ENCODE peak calls at places on chromosomes 3 and 15, in seven cellular contexts. T, Z, F, V, R, K and G are unnamed samples.

GRCh38 chr3:183252973-183253363 is at the start of gene B3GNT5:
- DNase-seq in T (no peak), Z (no peak), F (no peak), V (peak; percentile 67), R (peak; percentile 60), K (peak; percentile 74), G (no peak)

GRCh38 chr3:150603888-150604319 is 783 bp downstream of the SELENOT start:
- DNase-seq in T (no peak), Z (no peak), F (peak; percentile 9), V (no peak), R (no peak), K (no peak), G (no peak)

GRCh38 chr3:46471371-46471914 is 6.7 kb upstream of the LTF start:
- DNase-seq in T (no peak), Z (no peak), F (no peak), V (no peak), R (no peak), K (no peak), G (no peak)

GRCh38 chr15:74378853-74379252 is 11.4 kb upstream of the CYP11A1 start:
- DNase-seq in T (no peak), Z (no peak), F (no peak), V (peak; percentile 4), R (no peak), K (no peak), G (no peak)

GRCh38 chr3:132326251-132326650 is 9.0 kb downstream of the ACP3 start:
- DNase-seq in T (no peak), Z (no peak), F (no peak), V (no peak), R (no peak), K (no peak), G (no peak)

GRCh38 chr3:109927161-109927560 is 589.8 kb upstream of the DPPA4 start:
- DNase-seq in T (no peak), Z (no peak), F (peak; percentile 40), V (peak; percentile 2), R (peak; percentile 98), K (no peak), G (peak; percentile 75)

GRCh38 chr3:193872265-193872753 is 263.6 kb upstream of the HES1 start:
- DNase-seq in T (no peak), Z (no peak), F (peak; percentile 70), V (peak; percentile 30), R (peak; percentile 97), K (peak; percentile 46), G (peak; percentile 94)

GRCh38 chr3:185316740-185317407 is 46.1 kb upstream of the MAP3K13 start:
- DNase-seq in T (no peak), Z (no peak), F (peak; percentile 43), V (no peak), R (no peak), K (no peak), G (no peak)

GRCh38 chr3:80526153-80526552 is 758.4 kb upstream of the ROBO1 start:
- DNase-seq in T (no peak), Z (no peak), F (no peak), V (no peak), R (no peak), K (no peak), G (no peak)

GRCh38 chr3:141368925-141369794 is 856 bp downstream of the ZBTB38 start:
- DNase-seq in T (no peak), Z (no peak), F (no peak), V (no peak), R (no peak), K (peak; percentile 23), G (no peak)

GRCh38 chr3:137097852-137098251 is 140.1 kb downstream of the IL20RB start:
- DNase-seq in T (no peak), Z (no peak), F (no peak), V (no peak), R (no peak), K (no peak), G (no peak)

GRCh38 chr3:12752803-12753202 is 6.3 kb downstream of the TMEM40 start:
- DNase-seq in T (peak; percentile 40), Z (no peak), F (no peak), V (no peak), R (no peak), K (no peak), G (no peak)

GRCh38 chr3:12753275-12754028 is 5.6 kb downstream of the TMEM40 start:
- DNase-seq in T (no peak), Z (no peak), F (no peak), V (no peak), R (peak; percentile 32), K (no peak), G (no peak)

GRCh38 chr3:12750658-12751071 is 8.4 kb downstream of the TMEM40 start:
- DNase-seq in T (peak; percentile 48), Z (no peak), F (no peak), V (no peak), R (no peak), K (no peak), G (no peak)

GRCh38 chr3:12751548-12751947 is 7.5 kb downstream of the TMEM40 start:
- DNase-seq in T (no peak), Z (no peak), F (peak; percentile 10), V (no peak), R (no peak), K (no peak), G (no peak)

DNA sequence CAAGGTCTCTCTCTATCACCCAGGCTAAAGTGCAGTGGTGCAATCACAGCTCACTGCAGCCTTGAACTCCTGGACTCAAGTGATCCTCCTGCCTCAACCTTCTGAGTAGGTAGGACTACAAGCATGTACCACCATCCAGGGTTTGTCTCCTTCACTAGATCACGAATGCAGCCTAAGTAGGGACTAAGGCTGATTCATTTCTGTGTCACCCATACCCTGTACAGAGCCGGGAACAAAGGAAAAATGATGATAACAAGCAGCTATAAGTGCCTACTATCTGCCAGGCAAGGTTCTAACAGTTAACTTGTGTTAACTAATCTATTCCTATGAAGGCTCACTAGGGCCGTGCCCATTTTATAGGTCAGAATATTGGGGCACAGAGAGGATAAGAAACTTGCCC is 6.9 kb downstream of the TMEM40 start:
- DNase-seq in T (no peak), Z (no peak), F (no peak), V (no peak), R (no peak), K (no peak), G (no peak)
- H3K4me3 ChIP-seq in T (no peak overlapping the region), Z (no peak overlapping the region), F (no peak overlapping the region), V (no peak overlapping the region), R (no peak overlapping the region), K (no peak overlapping the region), G (no peak overlapping the region)

DNA sequence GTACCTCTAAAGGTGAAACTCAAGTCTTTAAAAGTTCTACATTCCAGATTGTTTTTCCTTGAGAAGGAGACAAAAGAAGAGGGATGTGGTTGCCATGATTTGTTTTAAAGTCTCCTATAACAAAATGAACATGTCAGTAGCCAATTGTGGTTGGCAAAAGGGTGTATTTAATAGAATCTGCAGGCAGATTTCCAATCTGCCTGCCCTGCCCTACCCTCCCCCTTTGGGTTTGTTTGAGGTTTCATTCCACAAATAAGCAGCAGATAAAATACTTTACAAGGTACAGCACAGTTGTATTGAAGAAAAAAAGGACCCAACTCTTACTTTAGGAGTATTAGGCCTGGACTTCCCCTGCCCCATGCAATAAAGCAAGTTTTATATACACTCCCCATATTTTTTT is 59.5 kb downstream of the MLH1 start:
- DNase-seq in T (no peak), Z (no peak), F (no peak), V (no peak), R (no peak), K (no peak), G (no peak)
- H3K27ac ChIP-seq in T (no peak overlapping the region), Z (no peak overlapping the region), F (no peak overlapping the region), V (peak overlapping the region; percentile 91), R (no peak overlapping the region), K (no peak overlapping the region), G (no peak overlapping the region)

DNA sequence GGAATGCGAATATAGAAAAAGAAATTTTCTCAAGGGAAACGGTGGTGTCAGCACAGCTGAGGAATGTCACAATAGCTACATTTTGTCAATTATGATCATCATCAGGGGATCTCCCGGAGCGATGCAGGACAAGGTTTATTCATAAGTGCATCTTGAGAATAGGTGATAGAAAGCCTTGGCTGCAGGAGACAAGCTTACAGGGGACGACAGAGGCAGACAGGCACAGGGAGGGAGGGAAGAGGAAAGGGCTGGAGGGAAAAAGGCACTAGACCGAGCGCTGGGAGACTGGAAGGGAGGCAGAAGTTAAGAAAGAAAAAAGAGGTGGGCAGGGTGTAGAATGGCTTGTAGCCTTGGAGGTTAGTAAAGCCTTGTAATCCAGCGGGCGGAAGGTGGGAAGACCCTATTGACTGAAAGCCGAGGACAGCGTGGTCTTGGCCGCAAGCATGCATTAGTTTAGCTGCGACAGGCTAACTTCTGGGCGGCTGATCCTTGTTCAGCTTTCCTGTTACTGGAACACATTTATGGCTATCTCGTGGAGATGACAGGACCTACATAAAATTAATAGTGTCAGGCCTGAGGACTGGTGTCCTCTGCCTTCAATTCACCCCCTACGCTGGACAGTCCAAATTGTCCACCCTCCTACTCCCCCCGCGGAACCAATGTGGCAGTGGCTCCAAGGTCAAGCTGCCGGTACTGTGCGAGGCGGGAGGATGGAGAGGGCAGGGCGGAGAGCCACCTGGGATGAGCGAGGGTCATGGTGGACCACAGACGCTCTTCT is 1.5 kb upstream of the NECTIN3 start:
- DNase-seq in T (no peak), Z (no peak), F (no peak), V (peak; percentile 31), R (no peak), K (no peak), G (no peak)
- TF ChIP-seq SIN3A in T (no peak), Z (no peak), F (no peak), V (no peak), R (no peak), K (no peak), G (no peak)

GRCh38 chr15:48897144-48897814 is 19.3 kb downstream of the EID1 start:
- DNase-seq in T (no peak), Z (no peak), F (no peak), V (no peak), R (no peak), K (peak; percentile 42), G (no peak)
- H3K4me3 ChIP-seq in T (no peak overlapping the region), Z (no peak overlapping the region), F (no peak overlapping the region), V (no peak overlapping the region), R (no peak overlapping the region), K (peak overlapping the region; percentile 24), G (no peak overlapping the region)